ENCODE peak calls at places on chromosomes 6 and 20, in eight cellular contexts. I is T-cell, G is gastrocnemius medialis, K is WTC11, Q is sciatic nerve, Y is right cardiac atrium, A is mucosa of descending colon, U is GM23338. Z is an unnamed sample.

GRCh38 chr6:41723936-41724637 is 11.3 kb downstream of the TFEB start:
- ATAC-seq in I (no peak), G (no peak), K (no peak), Q (no peak), Y (no peak), A (no peak), U (no peak), Z (no peak)

GRCh38 chr6:36985384-36985962 is 523 bp downstream of the MTCH1 start:
- ATAC-seq in I (no peak), G (no peak), K (no peak), Q (no peak), Y (no peak), A (peak), U (peak), Z (no peak)

GRCh38 chr6:12751694-12752304 is 35.2 kb downstream of the PHACTR1 start:
- ATAC-seq in I (no peak), G (no peak), K (peak), Q (peak), Y (no peak), A (peak), U (peak), Z (no peak)

GRCh38 chr6:43250992-43251373 is 7.7 kb downstream of the TTBK1 start:
- ATAC-seq in I (no peak), G (no peak), K (no peak), Q (no peak), Y (no peak), A (peak), U (no peak), Z (no peak)

GRCh38 chr6:43903739-43904290 is 133.8 kb downstream of the VEGFA start:
- ATAC-seq in I (no peak), G (no peak), K (no peak), Q (no peak), Y (no peak), A (no peak), U (no peak), Z (no peak)

GRCh38 chr6:143158113-143158581 is 97.5 kb downstream of the AIG1 start:
- ATAC-seq in I (no peak), G (no peak), K (no peak), Q (peak), Y (peak), A (peak), U (no peak), Z (no peak)

GRCh38 chr6:116369540-116370327 is 1.0 kb upstream of the DSE start:
- ATAC-seq in I (no peak), G (no peak), K (no peak), Q (no peak), Y (no peak), A (no peak), U (no peak), Z (no peak)

GRCh38 chr20:35055445-35056276 is 36.9 kb downstream of the TRPC4AP start:
- ATAC-seq in I (no peak), G (no peak), K (no peak), Q (peak), Y (no peak), A (no peak), U (no peak), Z (no peak)

GRCh38 chr6:19851273-19852089 is 14.3 kb downstream of the ID4 start:
- ATAC-seq in I (no peak), G (peak), K (peak), Q (peak), Y (peak), A (peak), U (peak), Z (peak)

GRCh38 chr6:132005177-132005576 is 54.0 kb upstream of the CCN2 start:
- ATAC-seq in I (no peak), G (no peak), K (no peak), Q (peak), Y (no peak), A (peak), U (no peak), Z (peak)

Z was measured in gastroesophageal sphincter.